ENCODE peak calls at places on chromosome 13, in six cellular contexts. H is K562, G is GM12878, A is SK-N-SH, I is HCT116, P is HepG2. C is an unnamed sample. For H3K4me1, the result is how much of the 10 kb centered on the place peaks cover.

GRCh38 chr13:32969516-32969941 is 46.7 kb upstream of the KL start:
- DNase-seq in H (no peak), G (peak), A (no peak), I (no peak), P (no peak), C (no peak)

GRCh38 chr13:20394506-20394905 is 131.2 kb downstream of the CRYL1 start:
- DNase-seq in H (no peak), G (no peak), A (no peak), I (no peak), P (no peak), C (no peak)

GRCh38 chr13:57631607-57632275 is at the start of gene PCDH17:
- DNase-seq in H (no peak), G (no peak), A (peak), I (no peak), P (no peak), C (no peak)

GRCh38 chr13:95643471-95643813 is 1.1 kb downstream of the DZIP1 start:
- DNase-seq in H (no peak), G (no peak), A (peak), I (no peak), P (peak), C (no peak)

GRCh38 chr13:113546571-113547247 is 37.8 kb upstream of the TFDP1 start:
- DNase-seq in H (no peak), G (no peak), A (no peak), I (no peak), P (no peak), C (no peak)

GRCh38 chr13:77377016-77377415 is 50.1 kb upstream of the MYCBP2 start:
- DNase-seq in H (no peak), G (no peak), A (no peak), I (no peak), P (no peak), C (no peak)

GRCh38 chr13:19927117-19927734 is 31.3 kb upstream of the ZMYM2 start:
- DNase-seq in H (no peak), G (no peak), A (no peak), I (peak), P (peak), C (no peak)

GRCh38 chr13:113952983-113953520 is 20.8 kb downstream of the C13orf46 start:
- DNase-seq in H (no peak), G (no peak), A (no peak), I (no peak), P (no peak), C (no peak)

GRCh38 chr13:98174995-98175394 is 2.1 kb downstream of the RNF113B start:
- DNase-seq in H (no peak), G (no peak), A (no peak), I (no peak), P (no peak), C (no peak)

GRCh38 chr13:45337803-45338202 is 3.2 kb downstream of the TPT1 start:
- DNase-seq in H (no peak), G (no peak), A (no peak), I (no peak), P (no peak), C (no peak)
- H3K4me1 ChIP-seq in H (under half), G (under half), A (under half), I (half or more), P (half or more), C (under half)

DNA sequence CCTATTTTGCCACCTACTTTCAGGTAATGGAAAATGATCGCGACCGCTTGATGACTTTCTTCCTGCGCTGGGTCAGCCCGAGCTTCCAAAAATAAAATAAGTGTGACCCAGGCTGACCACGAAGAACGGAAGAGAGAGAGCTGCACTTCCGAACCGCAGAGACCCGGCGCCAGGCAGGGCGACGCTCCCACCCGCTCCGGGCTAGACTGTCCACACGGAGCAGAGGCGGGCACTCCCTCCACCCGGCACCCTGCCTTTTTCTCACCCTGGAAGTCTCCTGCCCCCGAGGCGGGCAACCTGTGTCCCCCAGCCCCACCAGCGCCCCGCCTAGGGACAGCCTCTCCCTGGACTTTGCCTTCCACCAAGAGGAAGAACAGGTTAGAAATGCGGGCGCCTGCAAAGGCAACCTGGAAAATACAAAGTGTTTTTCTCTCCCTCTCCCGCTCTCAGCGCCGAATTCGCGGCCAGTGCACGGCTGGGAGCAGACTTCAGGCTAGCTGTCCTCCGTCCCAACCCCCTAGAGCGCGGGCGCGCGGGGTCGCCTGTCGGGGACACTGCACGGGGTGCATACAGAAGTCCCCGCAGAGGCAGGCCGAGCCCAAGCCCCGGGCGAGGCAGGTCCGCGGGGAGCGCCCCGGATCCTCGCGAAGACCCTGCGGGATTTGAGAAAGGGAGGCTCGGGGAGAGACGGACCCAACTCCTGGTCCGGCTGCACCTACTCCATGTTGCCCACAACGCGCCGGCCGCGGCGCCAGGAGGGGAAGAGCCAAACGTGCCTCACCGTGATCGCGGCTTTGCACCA is 884 bp downstream of the SPRY2 start:
- DNase-seq in H (peak), G (no peak), A (peak), I (no peak), P (peak), C (no peak)
- TF ChIP-seq YY1 in H (no peak), G (no peak), A (no peak), I (no peak), P (peak), C (no peak)

GRCh38 chr13:102276479-102276878 is 125.4 kb downstream of the FGF14 start:
- DNase-seq in H (no peak), G (no peak), A (no peak), I (no peak), P (no peak), C (no peak)
- H3K4me1 ChIP-seq in H (under half), G (under half), A (under half), I (under half), P (under half), C (under half)

DNA sequence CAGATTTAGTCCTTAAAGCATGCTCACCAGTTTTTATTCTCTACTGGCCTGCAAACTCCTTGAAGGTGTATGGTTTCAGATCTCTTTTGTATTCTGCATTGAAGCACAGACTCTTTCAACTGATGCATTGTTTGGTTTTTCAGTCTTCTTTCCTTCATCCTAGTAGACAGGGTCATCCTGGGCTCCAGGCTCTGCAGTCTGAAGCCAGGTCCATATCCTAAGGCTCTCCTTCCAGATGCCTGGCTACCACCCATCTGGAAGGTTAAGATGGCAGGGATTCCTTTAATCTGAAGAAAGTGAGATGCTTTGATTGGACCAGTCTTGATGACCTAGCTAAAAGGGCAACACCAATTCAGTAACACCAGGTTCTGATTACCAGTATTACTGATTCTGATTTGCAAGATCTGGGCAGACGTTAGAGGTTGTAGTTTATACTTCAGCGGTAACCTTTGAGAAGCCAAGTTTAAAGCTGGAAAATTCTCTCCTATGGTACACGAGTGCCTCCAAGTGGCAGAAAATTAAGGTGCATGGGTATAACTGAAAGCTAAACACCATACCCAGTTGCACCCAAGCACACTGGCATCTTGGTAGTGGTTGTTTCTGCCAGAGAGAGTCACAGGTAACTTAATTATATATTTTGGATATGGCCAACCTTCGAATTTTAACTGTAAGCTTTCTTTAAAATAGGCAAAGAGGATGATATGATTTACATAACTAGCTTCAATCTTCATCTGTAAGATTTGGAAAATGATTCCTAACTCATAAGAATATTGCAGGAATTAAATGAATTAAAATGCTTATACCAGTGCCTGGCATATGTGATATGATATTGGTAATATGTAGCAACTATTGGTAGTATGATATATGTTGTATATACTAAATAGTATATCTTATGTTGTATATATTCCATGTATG is 1651.9 kb upstream of the MIR17HG start:
- DNase-seq in H (no peak), G (no peak), A (peak), I (peak), P (peak), C (peak)
- TF ChIP-seq YY1 in H (no peak), G (no peak), A (no peak), I (no peak), P (no peak), C (no peak)

DNA sequence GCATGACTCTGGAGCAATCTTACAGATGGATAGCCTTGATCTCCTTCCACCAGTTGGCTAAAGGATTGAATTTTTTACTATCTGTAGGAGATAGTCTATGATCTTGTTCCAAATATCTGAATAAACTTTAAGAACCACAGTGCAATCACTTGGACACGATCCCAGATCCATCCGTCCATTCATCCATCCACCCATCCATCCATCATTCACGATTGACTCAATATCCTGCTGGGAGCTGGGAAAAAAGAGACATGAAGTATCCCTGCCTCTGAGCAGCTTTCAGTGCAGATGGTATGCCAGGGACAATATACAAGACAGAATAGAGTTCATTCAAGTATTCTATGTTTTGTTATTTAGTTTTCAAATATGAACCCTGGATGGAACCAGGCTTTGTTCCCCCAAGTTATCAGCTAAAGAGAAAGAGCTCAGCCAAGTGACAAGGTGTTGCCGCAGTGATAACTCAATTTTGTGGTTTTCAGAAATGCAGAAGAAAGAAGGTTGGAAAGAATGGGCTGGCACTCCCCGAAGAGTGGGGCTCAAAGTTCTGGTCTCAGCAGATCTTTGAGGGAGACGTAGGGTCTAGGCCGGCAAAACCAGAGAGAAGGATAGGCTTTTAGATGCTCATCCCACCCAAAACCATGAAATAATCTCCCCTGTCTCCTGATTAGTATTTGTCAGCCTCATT is 66.3 kb downstream of the IRS2 start:
- DNase-seq in H (peak), G (no peak), A (no peak), I (no peak), P (no peak), C (no peak)
- H3K4me1 ChIP-seq in H (under half), G (under half), A (under half), I (under half), P (under half), C (under half)

GRCh38 chr13:110617326-110618072 is 2.2 kb downstream of the NAXD start:
- DNase-seq in H (no peak), G (no peak), A (no peak), I (no peak), P (peak), C (peak)
- TF ChIP-seq YY1 in H (no peak), G (no peak), A (no peak), I (no peak), P (no peak), C (no peak)

GRCh38 chr13:28429685-28430290 is 65.1 kb downstream of the FLT1 start:
- DNase-seq in H (no peak), G (peak), A (no peak), I (no peak), P (no peak), C (peak)
- H3K4me1 ChIP-seq in H (under half), G (under half), A (under half), I (under half), P (under half), C (under half)

GRCh38 chr13:40403509-40404241 is 262.8 kb downstream of the FOXO1 start:
- DNase-seq in H (no peak), G (no peak), A (no peak), I (no peak), P (no peak), C (no peak)

GRCh38 chr13:40404407-40404806 is 262.0 kb downstream of the FOXO1 start:
- DNase-seq in H (no peak), G (no peak), A (no peak), I (no peak), P (no peak), C (no peak)

GRCh38 chr13:40402931-40403412 is 263.5 kb downstream of the FOXO1 start:
- DNase-seq in H (no peak), G (no peak), A (no peak), I (no peak), P (peak), C (no peak)

GRCh38 chr13:40399756-40400155 is 266.7 kb downstream of the FOXO1 start:
- DNase-seq in H (no peak), G (no peak), A (no peak), I (no peak), P (no peak), C (no peak)

GRCh38 chr13:40401911-40402776 is 264.3 kb downstream of the FOXO1 start:
- DNase-seq in H (peak), G (peak), A (no peak), I (peak), P (peak), C (no peak)
- TF ChIP-seq YY1 in H (no peak), G (no peak), A (no peak), I (peak), P (no peak), C (no peak)

GRCh38 chr13:109940637-109941036 is 154.3 kb upstream of the IRS2 start:
- DNase-seq in H (no peak), G (no peak), A (no peak), I (no peak), P (no peak), C (no peak)
- H3K4me1 ChIP-seq in H (under half), G (under half), A (under half), I (under half), P (under half), C (under half)

DNA sequence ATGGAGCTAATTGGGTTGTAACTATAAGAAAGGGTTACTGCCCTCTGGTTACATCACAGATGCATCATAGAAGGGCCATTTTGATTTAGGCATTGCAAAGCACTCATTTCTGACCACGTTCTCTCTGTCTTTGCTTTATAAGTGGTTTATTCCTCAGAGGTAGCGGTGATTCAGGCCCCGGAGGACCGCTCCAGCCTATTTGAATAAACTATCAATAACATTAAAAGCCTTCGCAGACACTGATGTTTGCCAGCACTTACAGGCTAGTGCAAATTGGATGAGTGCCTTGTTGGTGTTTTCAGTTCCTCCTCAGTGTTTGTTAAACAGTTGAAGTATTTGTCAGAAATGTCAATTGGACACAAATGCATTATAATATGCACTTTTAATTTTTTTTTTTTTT is 120.2 kb downstream of the RXFP2 start:
- DNase-seq in H (no peak), G (no peak), A (no peak), I (no peak), P (no peak), C (no peak)
- TF ChIP-seq YY1 in H (no peak), G (no peak), A (no peak), I (no peak), P (no peak), C (no peak)

C was measured in NT2/D1.